ENCODE peak calls at places on chromosomes 5 and 9, in five cellular contexts. T is germinal center; D is activated T-helper 2 cell treated with anti-CD3 and anti-CD28 coated beads, Interferon-gamma antibody, Interleukin-2, Interleukin-4, amounts not matched to agents 10 μg/mL and 5 μg/mL and 100 μg/mL, durations not matched to agents 14 hours and 24 hours and 36 hours; F is activated B cell treated with CpG ODN at 0.5 μM for 24 hours; L is type B pancreatic cell. Y is an unnamed sample.

GRCh38 chr5:123505633-123506032 is 6.3 kb upstream of the CSNK1G3 start:
- DNase-seq in T (no peak), D (no peak), L (no peak), F (no peak), Y (no peak)

GRCh38 chr5:111865356-111865755 is 108.4 kb upstream of the NREP start:
- DNase-seq in L (no peak), F (no peak), D (no peak), T (no peak), Y (no peak)

GRCh38 chr5:77630246-77631165 is 8.0 kb downstream of the OTP start:
- DNase-seq in L (no peak), T (peak), D (peak), F (peak), Y (no peak)

GRCh38 chr9:125794708-125795107 is 47.5 kb downstream of the PBX3 start:
- DNase-seq in F (no peak), L (no peak), D (no peak), T (no peak), Y (no peak)

GRCh38 chr5:142896325-142897007 is 126.3 kb downstream of the ARHGAP26 start:
- DNase-seq in D (no peak), L (no peak), F (no peak), T (no peak), Y (no peak)

GRCh38 chr9:16642421-16643109 is 227.9 kb downstream of the BNC2 start:
- DNase-seq in F (no peak), T (no peak), D (no peak), L (no peak), Y (no peak)

GRCh38 chr9:128946945-128947422 is 419 bp downstream of the DOLK start:
- DNase-seq in D (peak), T (peak), L (no peak), F (no peak), Y (peak)

GRCh38 chr5:14748180-14748900 is 83.8 kb downstream of the OTULIN start:
- DNase-seq in F (no peak), D (no peak), T (no peak), L (no peak), Y (no peak)

GRCh38 chr5:72237415-72237814 is 82.6 kb downstream of the MRPS27 start:
- DNase-seq in T (no peak), F (no peak), L (no peak), D (no peak), Y (no peak)

GRCh38 chr9:16243798-16244197 is 626.7 kb downstream of the BNC2 start:
- DNase-seq in L (no peak), T (no peak), D (no peak), F (no peak), Y (no peak)

GRCh38 chr9:1018121-1018520 is 32.0 kb upstream of the DMRT2 start:
- DNase-seq in T (no peak), D (no peak), F (no peak), L (no peak), Y (peak)

GRCh38 chr9:74284596-74284995 is 212.5 kb upstream of the RORB start:
- DNase-seq in D (no peak), F (no peak), T (no peak), L (no peak), Y (no peak)

GRCh38 chr9:96612105-96612965 is 7.3 kb downstream of the CDC14B start:
- DNase-seq in L (no peak), T (no peak), F (no peak), D (no peak), Y (peak)

GRCh38 chr9:101375546-101375945 is 9.3 kb downstream of the BAAT start:
- DNase-seq in D (no peak), F (no peak), L (no peak), T (no peak), Y (no peak)

GRCh38 chr9:137423810-137424291 is 658 bp downstream of the NOXA1 start:
- DNase-seq in F (no peak), L (no peak), T (no peak), D (no peak), Y (peak)

GRCh38 chr5:133714161-133714915 is 102.0 kb upstream of the FSTL4 start:
- DNase-seq in F (no peak), D (no peak), L (peak), T (no peak), Y (peak)

GRCh38 chr5:62477801-62478200 is 65.2 kb downstream of the IPO11 start:
- DNase-seq in L (no peak), D (no peak), F (no peak), T (no peak), Y (peak)

GRCh38 chr9:129027685-129028191 is 393 bp downstream of the SH3GLB2 start:
- DNase-seq in T (peak), F (no peak), D (no peak), L (no peak), Y (peak)

GRCh38 chr5:16866220-16866619 is 69.9 kb downstream of the MYO10 start:
- DNase-seq in D (no peak), L (no peak), F (no peak), T (no peak), Y (no peak)

GRCh38 chr9:130128251-130128650 is 44.0 kb upstream of the NCS1 start:
- DNase-seq in F (peak), T (peak), D (peak), L (no peak), Y (no peak)

Y was measured in RKO.